ENCODE peak calls at places on chromosomes 12 and 14, in nine cellular contexts. D, H, J, E, B, K, W, G and Z are unnamed samples.

GRCh38 chr14:69427596-69427995 is 29.1 kb downstream of the SLC39A9 start:
- ATAC-seq in D (no peak), H (no peak), J (no peak), E (no peak), B (no peak), K (no peak), W (no peak), G (no peak), Z (no peak)

GRCh38 chr12:30457621-30458289 is 237.9 kb downstream of the IPO8 start:
- ATAC-seq in D (no peak), H (no peak), J (no peak), E (peak; percentile 76), B (peak; percentile 79), K (no peak), W (no peak), G (peak; percentile 71), Z (peak; percentile 78)

GRCh38 chr14:103710771-103711392 is 4.4 kb downstream of the XRCC3 start:
- ATAC-seq in D (no peak), H (no peak), J (no peak), E (no peak), B (no peak), K (no peak), W (no peak), G (no peak), Z (no peak)

GRCh38 chr14:93009471-93010117 is 86.6 kb downstream of the CHGA start:
- ATAC-seq in D (no peak), H (no peak), J (no peak), E (no peak), B (no peak), K (peak; percentile 41), W (peak; percentile 8), G (peak; percentile 12), Z (peak; percentile 55)

GRCh38 chr12:47141459-47141858 is 61.7 kb upstream of the AMIGO2 start:
- ATAC-seq in D (no peak), H (no peak), J (no peak), E (no peak), B (no peak), K (no peak), W (no peak), G (no peak), Z (no peak)

GRCh38 chr14:38971258-38971921 is 131.6 kb downstream of the SEC23A start:
- ATAC-seq in D (no peak), H (no peak), J (no peak), E (no peak), B (no peak), K (no peak), W (no peak), G (no peak), Z (no peak)

GRCh38 chr14:31718585-31718984 is 157.4 kb downstream of the NUBPL start:
- ATAC-seq in D (no peak), H (no peak), J (no peak), E (no peak), B (no peak), K (no peak), W (no peak), G (peak; percentile 58), Z (no peak)

GRCh38 chr12:96233168-96233567 is 39.0 kb downstream of the ELK3 start:
- ATAC-seq in D (no peak), H (no peak), J (no peak), E (no peak), B (no peak), K (no peak), W (no peak), G (no peak), Z (peak; percentile 38)

GRCh38 chr14:74642011-74642410 is 30.0 kb upstream of the LTBP2 start:
- ATAC-seq in D (no peak), H (peak; percentile 13), J (no peak), E (no peak), B (no peak), K (peak; percentile 60), W (no peak), G (peak; percentile 42), Z (peak; percentile 25)

GRCh38 chr12:93922583-93923006 is 225.8 kb upstream of the PLXNC1 start:
- ATAC-seq in D (no peak), H (no peak), J (no peak), E (no peak), B (no peak), K (no peak), W (no peak), G (no peak), Z (no peak)

GRCh38 chr12:69171881-69172280 is 67.5 kb upstream of the CPSF6 start:
- ATAC-seq in D (no peak), H (no peak), J (no peak), E (no peak), B (no peak), K (no peak), W (no peak), G (no peak), Z (no peak)

GRCh38 chr12:11875414-11875935 is 195.3 kb upstream of the BCL2L14 start:
- ATAC-seq in D (peak; percentile 91), H (no peak), J (peak; percentile 78), E (peak; percentile 27), B (no peak), K (no peak), W (no peak), G (no peak), Z (no peak)

GRCh38 chr14:68770553-68771286 is 22.1 kb downstream of the ZFP36L1 start:
- ATAC-seq in D (peak; percentile 33), H (no peak), J (no peak), E (no peak), B (no peak), K (no peak), W (no peak), G (no peak), Z (no peak)

GRCh38 chr14:44966601-44967336 is 4.8 kb downstream of the TOGARAM1 start:
- ATAC-seq in D (no peak), H (no peak), J (no peak), E (no peak), B (no peak), K (no peak), W (no peak), G (no peak), Z (no peak)

GRCh38 chr14:64447890-64448667 is 17.2 kb upstream of the AKAP5 start:
- ATAC-seq in D (peak; percentile 22), H (no peak), J (no peak), E (no peak), B (no peak), K (no peak), W (peak; percentile 36), G (no peak), Z (no peak)

GRCh38 chr12:76247026-76247688 is 101.1 kb downstream of the BBS10 start:
- ATAC-seq in D (no peak), H (no peak), J (no peak), E (no peak), B (no peak), K (no peak), W (no peak), G (peak; percentile 58), Z (peak; percentile 81)

GRCh38 chr12:65640489-65640901 is 183.8 kb upstream of the HMGA2 start:
- ATAC-seq in D (no peak), H (no peak), J (no peak), E (peak; percentile 35), B (no peak), K (peak; percentile 35), W (no peak), G (peak; percentile 70), Z (peak; percentile 93)

GRCh38 chr12:72296389-72296788 is 24.2 kb downstream of the TRHDE start:
- ATAC-seq in D (no peak), H (peak; percentile 89), J (no peak), E (no peak), B (no peak), K (no peak), W (no peak), G (no peak), Z (no peak)

GRCh38 chr12:53499261-53500118 is at the start of gene MAP3K12:
- ATAC-seq in D (peak; percentile 11), H (peak; percentile 55), J (peak; percentile 49), E (peak; percentile 5), B (peak; percentile 41), K (no peak), W (peak; percentile 2), G (no peak), Z (no peak)
- TF ChIP-seq CTCF in D (no peak), H (no peak), J (no peak), E (no peak), B (peak; percentile 34), K (no peak), W (no peak), G (no peak), Z (no peak)

DNA sequence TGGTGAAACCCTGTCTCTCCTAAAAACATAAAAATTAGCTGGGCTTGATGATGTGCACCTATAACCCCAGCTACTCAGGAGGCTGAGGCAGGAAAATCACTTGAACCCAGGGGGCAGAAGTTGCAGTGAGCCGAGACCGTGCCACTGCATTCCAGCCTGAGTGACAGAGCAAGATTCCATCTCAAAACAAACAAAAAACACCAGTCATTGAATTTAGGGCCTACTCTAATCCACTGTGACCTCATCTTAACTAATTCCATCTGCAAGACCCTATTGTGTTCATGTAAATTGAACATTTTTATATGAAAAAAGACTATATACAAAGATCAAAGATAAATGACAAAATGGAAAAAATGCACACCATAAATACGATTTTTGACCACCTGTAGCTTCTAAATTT is 17.8 kb downstream of the KCNMB4 start:
- ATAC-seq in D (no peak), H (no peak), J (no peak), E (no peak), B (no peak), K (no peak), W (no peak), G (no peak), Z (no peak)
- TF ChIP-seq CTCF in D (no peak), H (no peak), J (no peak), E (no peak), B (no peak), K (no peak), W (no peak), G (no peak), Z (no peak)

GRCh38 chr12:15996948-15997347 is 85.8 kb downstream of the DERA start:
- ATAC-seq in D (no peak), H (no peak), J (no peak), E (no peak), B (no peak), K (no peak), W (no peak), G (no peak), Z (no peak)
- TF ChIP-seq CTCF in D (no peak), H (no peak), J (no peak), E (no peak), B (no peak), K (no peak), W (no peak), G (no peak), Z (no peak)

DNA sequence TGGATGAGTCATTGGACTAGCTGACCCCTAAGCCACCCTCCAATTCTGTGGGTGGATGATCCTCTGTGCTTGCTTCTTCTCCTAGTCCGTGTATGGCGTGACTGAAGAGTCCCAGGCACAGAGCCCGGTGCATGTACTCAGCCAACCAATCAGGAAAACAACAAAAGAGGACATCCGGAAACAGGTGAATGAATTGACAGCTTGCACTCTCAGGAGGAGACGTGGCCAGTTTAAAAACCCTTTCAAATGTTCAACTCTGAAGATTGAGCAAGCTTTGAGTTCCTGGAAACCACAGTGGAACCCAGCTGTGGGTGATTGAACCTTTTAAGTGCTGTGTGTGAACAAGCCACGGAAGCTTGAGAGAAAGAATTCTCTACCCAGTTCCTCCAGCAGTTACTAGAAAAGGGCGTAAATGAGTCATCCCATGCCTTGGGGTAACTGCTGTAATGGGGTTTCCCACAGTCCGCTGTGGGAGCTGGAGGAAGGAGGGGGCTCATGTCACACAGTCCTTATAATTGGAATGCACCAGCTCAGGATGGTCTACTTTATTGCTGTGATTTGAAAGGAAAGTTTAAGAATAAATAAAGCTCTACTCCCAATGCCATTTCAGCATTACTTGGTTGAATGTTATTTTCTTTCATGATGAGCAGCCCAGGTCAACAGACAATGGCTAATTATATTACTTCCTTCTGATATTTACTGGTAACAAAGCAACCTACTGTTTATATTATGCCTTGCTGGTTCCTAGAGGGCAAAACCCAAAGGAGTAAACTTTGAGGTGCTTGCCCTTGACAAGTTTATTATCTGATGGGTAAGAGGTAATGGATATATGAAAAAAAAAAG is 417.0 kb downstream of the DPF3 start:
- ATAC-seq in D (peak; percentile 89), H (no peak), J (peak; percentile 86), E (peak; percentile 62), B (no peak), K (peak; percentile 71), W (peak; percentile 85), G (peak; percentile 85), Z (no peak)
- TF ChIP-seq CTCF in D (no peak), H (no peak), J (no peak), E (no peak), B (no peak), K (no peak), W (no peak), G (no peak), Z (no peak)